ENCODE peak calls at places on chromosome 19, in nine cellular contexts. O is esophagus muscularis mucosa; X is fibroblast of lung; M is CD8-positive, alpha-beta memory T cell; E is body of pancreas; K is thoracic aorta; G is cardiac muscle cell; W is psoas muscle; B is tibial artery. V is an unnamed sample.

GRCh38 chr19:40367577-40368434 is 19.3 kb downstream of the PLD3 start:
- DNase-seq in O (no peak), X (no peak), M (no peak), E (no peak), K (no peak), G (peak; percentile 20), W (no peak), B (peak; percentile 62), V (no peak)

GRCh38 chr19:4980087-4980486 is 11.2 kb downstream of the KDM4B start:
- DNase-seq in O (no peak), X (peak; percentile 68), M (no peak), E (no peak), K (no peak), G (no peak), W (no peak), B (no peak), V (no peak)

GRCh38 chr19:3073159-3073563 is 10.9 kb upstream of the TLE5 start:
- DNase-seq in O (no peak), X (peak; percentile 51), M (no peak), E (no peak), K (no peak), G (no peak), W (no peak), B (no peak), V (no peak)

GRCh38 chr19:21423057-21424041 is 26.4 kb downstream of the ZNF493 start:
- DNase-seq in O (no peak), X (no peak), M (no peak), E (no peak), K (no peak), G (no peak), W (no peak), B (no peak), V (no peak)

GRCh38 chr19:43506629-43507028 is 2.1 kb upstream of the PHLDB3 start:
- DNase-seq in O (no peak), X (no peak), M (no peak), E (no peak), K (no peak), G (no peak), W (no peak), B (no peak), V (no peak)

GRCh38 chr19:17993076-17993813 is 14.7 kb upstream of the ARRDC2 start:
- DNase-seq in O (no peak), X (no peak), M (no peak), E (no peak), K (no peak), G (no peak), W (no peak), B (no peak), V (no peak)

GRCh38 chr19:48915757-48916156 is 15.6 kb downstream of the NUCB1 start:
- DNase-seq in O (no peak), X (no peak), M (no peak), E (no peak), K (no peak), G (no peak), W (no peak), B (no peak), V (no peak)

GRCh38 chr19:15124572-15125231 is 17.5 kb downstream of the SYDE1 start:
- DNase-seq in O (no peak), X (no peak), M (no peak), E (peak; percentile 38), K (no peak), G (no peak), W (no peak), B (no peak), V (no peak)

GRCh38 chr19:55600336-55601028 is 394 bp downstream of the ZNF524 start:
- DNase-seq in O (no peak), X (peak; percentile 65), M (no peak), E (no peak), K (no peak), G (peak; percentile 92), W (no peak), B (peak; percentile 83), V (no peak)

GRCh38 chr19:55597493-55597892 is 1.8 kb downstream of the FIZ1 start:
- DNase-seq in O (no peak), X (no peak), M (no peak), E (no peak), K (no peak), G (no peak), W (no peak), B (no peak), V (no peak)

GRCh38 chr19:55599468-55600335 is at the start of the genes FIZ1 and ZNF524:
- DNase-seq in O (peak; percentile 100), X (peak; percentile 98), M (peak; percentile 97), E (peak; percentile 98), K (peak; percentile 97), G (peak; percentile 99), W (peak; percentile 99), B (peak; percentile 100), V (peak; percentile 100)

GRCh38 chr19:55598034-55598433 is 1.3 kb downstream of the FIZ1 start:
- DNase-seq in O (no peak), X (no peak), M (no peak), E (no peak), K (no peak), G (no peak), W (no peak), B (no peak), V (no peak)

GRCh38 chr19:55598719-55599467 is 424 bp downstream of the FIZ1 start:
- DNase-seq in O (peak; percentile 98), X (peak; percentile 87), M (peak; percentile 93), E (peak; percentile 89), K (peak; percentile 85), G (peak; percentile 94), W (peak; percentile 93), B (peak; percentile 96), V (peak; percentile 94)
- H3K36me3 ChIP-seq in O (peaks cover 42% of the 10 kb centered on the region), X (peaks cover 10% of the 10 kb centered on the region), M (peaks cover 12% of the 10 kb centered on the region), E (no peaks in the 10 kb centered on the region), K (peaks cover 12% of the 10 kb centered on the region), G (peaks cover 9% of the 10 kb centered on the region), W (no peaks in the 10 kb centered on the region), B (peaks cover 22% of the 10 kb centered on the region), V (peaks cover 37% of the 10 kb centered on the region)

GRCh38 chr19:38726761-38727301 is 17.4 kb downstream of the CAPN12 start:
- DNase-seq in O (no peak), X (no peak), M (no peak), E (no peak), K (no peak), G (no peak), W (no peak), B (no peak), V (no peak)

GRCh38 chr19:38727306-38727867 is 16.9 kb downstream of the CAPN12 start:
- DNase-seq in O (no peak), X (no peak), M (no peak), E (peak; percentile 8), K (no peak), G (no peak), W (no peak), B (no peak), V (no peak)

GRCh38 chr19:38726284-38726673 is 18.0 kb downstream of the CAPN12 start:
- DNase-seq in O (no peak), X (no peak), M (no peak), E (no peak), K (no peak), G (no peak), W (no peak), B (no peak), V (no peak)

GRCh38 chr19:38724380-38724854 is 19.9 kb downstream of the CAPN12 start:
- DNase-seq in O (no peak), X (no peak), M (no peak), E (no peak), K (no peak), G (no peak), W (no peak), B (no peak), V (no peak)

DNA sequence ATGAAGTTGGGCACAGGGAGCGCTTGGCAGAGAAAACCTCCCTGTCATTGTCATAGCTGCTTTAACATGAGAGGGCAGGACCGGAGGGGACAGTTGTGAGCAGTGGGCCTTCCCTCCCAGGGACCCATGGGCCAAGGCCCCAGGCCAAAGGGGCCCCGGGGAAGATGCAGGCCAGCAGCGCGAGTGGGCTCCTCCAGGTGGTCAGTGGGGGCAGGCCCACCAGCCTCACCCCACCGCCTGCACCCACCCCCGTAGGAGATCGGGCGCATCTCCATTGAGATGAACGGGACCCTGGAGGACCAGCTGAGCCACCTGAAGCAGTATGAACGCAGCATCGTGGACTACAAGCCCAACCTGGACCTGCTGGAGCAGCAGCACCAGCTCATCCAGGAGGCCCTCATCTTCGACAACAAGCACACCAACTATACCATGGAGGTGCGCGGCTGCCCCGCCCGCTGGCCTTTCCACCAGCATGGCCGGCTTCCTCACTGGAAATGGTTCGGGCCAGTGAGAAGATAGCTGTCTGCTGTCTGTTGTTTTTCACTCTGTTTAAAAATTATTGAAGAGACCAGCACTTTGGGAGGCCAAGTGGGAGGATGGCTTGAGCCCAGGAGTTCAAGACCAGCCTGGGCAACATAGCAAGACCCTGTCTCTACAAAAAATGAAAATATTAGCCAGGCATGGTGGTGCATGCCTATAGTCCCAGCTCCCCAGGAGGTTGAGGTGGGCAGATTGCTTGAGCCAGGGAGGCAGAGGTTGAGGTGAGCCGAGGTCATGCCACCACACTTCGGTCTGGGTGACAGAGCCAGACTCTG is 18.6 kb downstream of the CAPN12 start:
- DNase-seq in O (no peak), X (no peak), M (no peak), E (no peak), K (no peak), G (no peak), W (no peak), B (no peak), V (no peak)
- H3K36me3 ChIP-seq in O (peaks cover 98% of the 10 kb centered on the region), X (peaks cover 69% of the 10 kb centered on the region), M (no peaks in the 10 kb centered on the region), E (peaks cover 38% of the 10 kb centered on the region), K (peaks cover 87% of the 10 kb centered on the region), G (peaks cover 45% of the 10 kb centered on the region), W (peaks cover 4% of the 10 kb centered on the region), B (peaks cover 94% of the 10 kb centered on the region), V (peaks cover 95% of the 10 kb centered on the region)

DNA sequence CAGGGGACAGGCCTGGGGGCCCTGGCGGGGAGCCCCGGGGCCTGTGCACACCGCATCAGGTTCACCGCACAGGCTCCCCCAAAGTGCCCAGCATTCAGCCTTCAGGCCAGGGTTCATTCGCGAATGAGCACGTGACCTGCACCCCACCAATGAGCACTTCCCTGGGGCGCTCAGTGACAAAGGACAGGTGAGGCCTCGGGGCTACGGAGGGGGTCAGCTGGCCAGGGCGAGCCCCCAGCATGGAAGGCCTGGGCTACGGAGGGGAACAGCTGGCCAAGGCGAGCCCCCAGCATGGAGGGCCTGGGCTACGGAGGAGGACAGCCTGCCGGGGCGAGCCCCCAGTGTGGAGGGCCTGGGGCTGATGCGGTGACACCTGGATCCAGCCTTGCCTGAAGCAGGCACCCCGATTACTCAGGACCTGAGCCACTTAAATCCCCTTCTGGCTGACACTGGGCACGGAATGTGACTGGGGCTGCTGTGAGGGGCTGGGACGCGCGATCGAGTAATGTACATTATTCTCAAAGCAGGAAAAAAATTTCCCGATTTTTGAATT is 23.1 kb downstream of the TCF3 start:
- DNase-seq in O (no peak), X (no peak), M (no peak), E (no peak), K (no peak), G (no peak), W (no peak), B (no peak), V (no peak)
- H3K36me3 ChIP-seq in O (peaks cover 65% of the 10 kb centered on the region), X (peaks cover 18% of the 10 kb centered on the region), M (no peaks in the 10 kb centered on the region), E (no peaks in the 10 kb centered on the region), K (no peaks in the 10 kb centered on the region), G (peaks cover 5% of the 10 kb centered on the region), W (no peaks in the 10 kb centered on the region), B (peaks cover 31% of the 10 kb centered on the region), V (peaks cover 58% of the 10 kb centered on the region)

GRCh38 chr19:13918726-13919411 is 12.9 kb downstream of the CC2D1A start:
- DNase-seq in O (no peak), X (no peak), M (no peak), E (no peak), K (no peak), G (no peak), W (no peak), B (no peak), V (no peak)

GRCh38 chr19:13909430-13909829 is 3.4 kb downstream of the CC2D1A start:
- DNase-seq in O (no peak), X (no peak), M (no peak), E (peak; percentile 81), K (no peak), G (no peak), W (no peak), B (no peak), V (no peak)

GRCh38 chr19:13917888-13918406 is 11.9 kb downstream of the CC2D1A start:
- DNase-seq in O (no peak), X (no peak), M (no peak), E (no peak), K (no peak), G (no peak), W (no peak), B (no peak), V (no peak)

GRCh38 chr19:13913352-13913751 is 7.4 kb downstream of the CC2D1A start:
- DNase-seq in O (no peak), X (no peak), M (no peak), E (no peak), K (no peak), G (no peak), W (no peak), B (no peak), V (no peak)

DNA sequence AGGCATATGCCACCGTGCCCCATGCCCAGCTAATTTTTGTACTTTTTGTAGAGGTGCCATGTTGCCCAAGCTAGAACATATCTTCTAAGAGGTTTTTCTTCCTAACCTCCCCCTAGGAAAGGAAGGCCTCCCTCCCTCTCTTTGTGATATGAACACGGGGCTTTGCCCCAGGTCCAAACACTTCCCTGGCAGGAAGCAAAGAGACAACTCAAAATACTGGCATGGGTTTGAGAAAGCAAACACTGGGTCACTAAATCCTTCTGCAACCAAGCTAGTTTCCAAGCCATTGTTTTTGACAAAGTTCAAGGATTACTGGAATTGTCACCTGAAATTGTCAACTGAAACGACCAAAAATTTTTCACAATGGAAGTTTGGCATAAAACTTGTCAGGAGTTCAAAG is 8.8 kb downstream of the CC2D1A start:
- DNase-seq in O (no peak), X (no peak), M (no peak), E (no peak), K (no peak), G (no peak), W (no peak), B (no peak), V (no peak)
- H3K36me3 ChIP-seq in O (peaks cover 99% of the 10 kb centered on the region), X (peaks cover 11% of the 10 kb centered on the region), M (no peaks in the 10 kb centered on the region), E (no peaks in the 10 kb centered on the region), K (peaks cover 54% of the 10 kb centered on the region), G (peaks cover 33% of the 10 kb centered on the region), W (no peaks in the 10 kb centered on the region), B (peaks cover 76% of the 10 kb centered on the region), V (peaks cover 77% of the 10 kb centered on the region)